ENCODE peak calls at places on chromosomes 1 and 21, in nine cellular contexts. Q is neural progenitor cell; L is WTC11; F is CD8-positive, alpha-beta T cell; K is upper lobe of right lung; O is nephron progenitor cell; X is GM06990; E is neural crest cell; C is esophagus squamous epithelium. U is an unnamed sample.

GRCh38 chr1:234608720-234609527 is 1.1 kb downstream of the IRF2BP2 start:
- DNase-seq in Q (peak; percentile 72), L (peak; percentile 55), F (peak; percentile 51), K (peak; percentile 83), O (peak; percentile 56), X (peak; percentile 79), E (no peak), C (no peak), U (no peak)

GRCh38 chr1:40948741-40949528 is 30.6 kb upstream of the CTPS1 start:
- DNase-seq in Q (peak; percentile 79), L (peak; percentile 82), F (peak; percentile 17), K (no peak), O (peak; percentile 63), X (peak; percentile 12), E (peak; percentile 45), C (no peak), U (peak; percentile 58)

GRCh38 chr1:234980224-234980656 is 148.4 kb downstream of the TOMM20 start:
- DNase-seq in Q (no peak), L (no peak), F (no peak), K (no peak), O (no peak), X (no peak), E (no peak), C (no peak), U (no peak)

GRCh38 chr1:233020441-233020840 is 70.0 kb downstream of the NTPCR start:
- DNase-seq in Q (peak; percentile 73), L (no peak), F (no peak), K (no peak), O (no peak), X (no peak), E (no peak), C (no peak), U (no peak)

GRCh38 chr1:10528066-10529014 is 53.6 kb downstream of the PEX14 start:
- DNase-seq in Q (no peak), L (no peak), F (no peak), K (no peak), O (no peak), X (no peak), E (no peak), C (no peak), U (peak; percentile 89)

GRCh38 chr1:30690115-30690645 is 33.2 kb downstream of the MATN1 start:
- DNase-seq in Q (peak; percentile 40), L (no peak), F (no peak), K (peak; percentile 35), O (no peak), X (no peak), E (no peak), C (no peak), U (no peak)

GRCh38 chr1:36199934-36200741 is 24.1 kb upstream of the THRAP3 start:
- DNase-seq in Q (no peak), L (no peak), F (no peak), K (no peak), O (no peak), X (no peak), E (no peak), C (no peak), U (peak; percentile 28)

GRCh38 chr1:213666113-213666512 is 321.7 kb upstream of the PROX1 start:
- DNase-seq in Q (no peak), L (no peak), F (no peak), K (no peak), O (no peak), X (no peak), E (no peak), C (no peak), U (no peak)

GRCh38 chr1:151989131-151989868 is 4.4 kb downstream of the S100A10 start:
- DNase-seq in Q (no peak), L (no peak), F (peak; percentile 38), K (peak; percentile 85), O (no peak), X (no peak), E (no peak), C (no peak), U (peak; percentile 92)

DNA sequence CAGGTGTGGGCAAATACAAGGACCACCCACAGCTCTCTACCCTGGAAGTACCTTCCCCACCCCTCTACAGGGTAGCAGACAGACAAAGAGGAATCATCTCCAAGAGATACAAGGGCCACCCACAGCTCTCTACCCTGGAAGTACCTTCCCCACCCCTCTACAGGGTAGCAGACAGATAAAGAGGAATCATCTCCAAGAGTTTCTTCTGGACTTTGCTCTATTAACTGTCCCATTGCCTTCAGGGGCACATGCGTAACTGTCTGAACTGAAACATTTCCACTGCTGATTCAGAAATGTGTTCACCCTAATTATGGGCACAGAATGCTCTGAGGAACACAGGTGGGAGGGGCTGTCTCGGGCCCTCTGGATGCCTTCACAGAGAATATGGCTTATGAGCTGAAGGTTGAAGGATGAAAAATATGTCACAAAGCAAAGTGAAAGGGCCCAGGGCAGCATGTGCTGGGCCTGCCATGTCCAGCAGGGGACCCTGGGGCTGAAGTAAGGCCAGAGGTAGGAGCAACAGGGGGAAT is 43.9 kb downstream of the ZNF281 start:
- DNase-seq in Q (no peak), L (peak; percentile 25), F (no peak), K (no peak), O (no peak), X (no peak), E (no peak), C (no peak), U (no peak)
- TF ChIP-seq CTCF in Q (peak; percentile 27), L (no peak), F (no peak), K (no peak), O (no peak), X (no peak), E (no peak), C (no peak), U (no peak)

GRCh38 chr1:111032295-111032897 is 68.7 kb upstream of the LRIF1 start:
- DNase-seq in Q (peak; percentile 49), L (no peak), F (peak; percentile 16), K (no peak), O (peak; percentile 34), X (no peak), E (peak; percentile 25), C (no peak), U (no peak)
- TF ChIP-seq CTCF in Q (peak; percentile 96), L (peak; percentile 94), F (peak; percentile 90), K (peak; percentile 90), O (peak; percentile 94), X (peak; percentile 73), E (peak; percentile 95), C (peak; percentile 67), U (peak; percentile 77)

GRCh38 chr21:42460391-42461184 is 35.4 kb downstream of the RSPH1 start:
- DNase-seq in Q (peak; percentile 26), L (no peak), F (peak; percentile 16), K (no peak), O (no peak), X (peak; percentile 76), E (no peak), C (no peak), U (no peak)

GRCh38 chr21:42459583-42460215 is 36.3 kb downstream of the RSPH1 start:
- DNase-seq in Q (no peak), L (no peak), F (no peak), K (no peak), O (no peak), X (no peak), E (no peak), C (no peak), U (no peak)

GRCh38 chr21:42456457-42456856 is 39.6 kb downstream of the RSPH1 start:
- DNase-seq in Q (no peak), L (no peak), F (no peak), K (no peak), O (no peak), X (no peak), E (no peak), C (no peak), U (no peak)

GRCh38 chr21:42461185-42461520 is 34.9 kb downstream of the RSPH1 start:
- DNase-seq in Q (no peak), L (no peak), F (no peak), K (no peak), O (no peak), X (no peak), E (no peak), C (no peak), U (no peak)

DNA sequence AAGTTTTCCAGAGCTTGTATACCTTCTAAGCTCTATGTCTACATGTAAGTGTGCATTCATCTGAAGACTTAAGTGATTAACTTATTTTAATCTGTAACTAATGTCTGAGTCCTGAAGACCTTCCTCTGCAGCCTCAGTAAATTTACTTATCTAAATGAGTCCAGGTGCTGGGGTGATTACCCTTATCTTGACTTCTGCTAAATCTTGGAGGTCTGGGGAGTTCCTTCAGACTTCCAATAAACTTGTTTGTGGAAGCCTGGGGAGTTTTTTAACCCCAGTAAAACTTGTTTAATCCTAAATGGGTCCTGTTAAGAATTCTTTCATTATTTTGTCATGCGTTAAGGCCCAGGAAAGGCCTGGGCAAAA is 37.0 kb downstream of the RSPH1 start:
- DNase-seq in Q (no peak), L (no peak), F (no peak), K (no peak), O (no peak), X (no peak), E (no peak), C (no peak), U (no peak)
- TF ChIP-seq CTCF in Q (no peak), L (no peak), F (no peak), K (no peak), O (no peak), X (no peak), E (no peak), C (no peak), U (no peak)

GRCh38 chr1:226651041-226651731 is 87.9 kb downstream of the ITPKB start:
- DNase-seq in Q (no peak), L (no peak), F (no peak), K (no peak), O (no peak), X (no peak), E (no peak), C (no peak), U (no peak)

GRCh38 chr1:226649780-226650179 is 89.3 kb downstream of the ITPKB start:
- DNase-seq in Q (no peak), L (peak; percentile 40), F (no peak), K (no peak), O (no peak), X (no peak), E (no peak), C (no peak), U (no peak)

GRCh38 chr1:226649244-226649643 is 89.8 kb downstream of the ITPKB start:
- DNase-seq in Q (no peak), L (no peak), F (no peak), K (no peak), O (no peak), X (no peak), E (no peak), C (no peak), U (no peak)

GRCh38 chr1:226651732-226652105 is 87.4 kb downstream of the ITPKB start:
- DNase-seq in Q (no peak), L (no peak), F (no peak), K (no peak), O (no peak), X (no peak), E (no peak), C (no peak), U (no peak)

GRCh38 chr1:226650236-226650841 is 88.7 kb downstream of the ITPKB start:
- DNase-seq in Q (peak; percentile 69), L (no peak), F (no peak), K (no peak), O (no peak), X (no peak), E (no peak), C (no peak), U (no peak)
- TF ChIP-seq CTCF in Q (peak; percentile 38), L (no peak), F (no peak), K (no peak), O (no peak), X (no peak), E (peak; percentile 33), C (no peak), U (no peak)

U was measured in foreskin keratinocyte.